ENCODE peak calls at places on chromosomes 4 and X, in seven cellular contexts. I is NCI-H345; Y is GM12865; Z is stimulated activated naive CD4-positive, alpha-beta T cell; C is stimulated activated CD4-positive, alpha-beta T cell treated with anti-CD3 and anti-CD28 coated beads, Interleukin-4, amount 100 ng/mL, for 4 hours; H is NCI-H1436; W is CD8-positive, alpha-beta memory T cell. D is an unnamed sample.

GRCh38 chrX:10173331-10173900 is 16.6 kb downstream of the CLCN4 start:
- DNase-seq in H (peak; percentile 21), I (no peak), Z (no peak), Y (no peak), W (no peak), C (no peak), D (no peak)

GRCh38 chr4:73801692-73802091 is 34.8 kb upstream of the CXCL6 start:
- DNase-seq in W (no peak), C (no peak), I (no peak), Z (no peak), H (no peak), Y (no peak), D (no peak)

GRCh38 chrX:2584216-2584615 is 83.4 kb upstream of the DHRSX start:
- DNase-seq in I (no peak), Z (no peak), C (no peak), Y (no peak), W (no peak), H (no peak), D (peak; percentile 53)

GRCh38 chrX:30317308-30317707 is 8.1 kb upstream of the NR0B1 start:
- DNase-seq in Y (no peak), W (no peak), H (no peak), I (no peak), Z (no peak), C (no peak), D (no peak)

GRCh38 chr4:39054497-39054896 is 7.5 kb upstream of the KLHL5 start:
- DNase-seq in H (peak; percentile 16), W (no peak), Y (no peak), Z (no peak), C (no peak), I (no peak), D (no peak)

GRCh38 chr4:68271851-68272756 is 26.6 kb upstream of the TMPRSS11B start:
- DNase-seq in Z (no peak), I (peak; percentile 10), Y (peak; percentile 63), W (peak; percentile 37), H (peak; percentile 33), C (no peak), D (peak; percentile 45)

GRCh38 chr4:174241162-174241561 is 42.3 kb downstream of the FBXO8 start:
- DNase-seq in C (no peak), Z (no peak), Y (no peak), I (no peak), W (no peak), H (no peak), D (no peak)

GRCh38 chr4:57378766-57379165 is 268.6 kb upstream of the IGFBP7 start:
- DNase-seq in H (no peak), W (no peak), I (no peak), C (no peak), Y (no peak), Z (no peak), D (no peak)

GRCh38 chr4:74805601-74806000 is 11.3 kb upstream of the BTC start:
- DNase-seq in Y (no peak), Z (no peak), I (no peak), H (no peak), W (no peak), C (no peak), D (no peak)

GRCh38 chr4:65450899-65451298 is 219.4 kb downstream of the EPHA5 start:
- DNase-seq in W (no peak), Y (no peak), Z (no peak), C (no peak), I (no peak), H (peak; percentile 0), D (no peak)

GRCh38 chrX:154002215-154002719 is 17.4 kb downstream of the IRAK1 start:
- DNase-seq in Y (peak; percentile 84), I (peak; percentile 9), H (peak; percentile 89), C (peak; percentile 42), Z (no peak), W (no peak), D (peak; percentile 39)

GRCh38 chrX:12240491-12240890 is 102.2 kb downstream of the FRMPD4 start:
- DNase-seq in W (no peak), I (no peak), Y (no peak), C (no peak), Z (no peak), H (no peak), D (no peak)

GRCh38 chr4:155694100-155694785 is 27.6 kb downstream of the GUCY1A1 start:
- DNase-seq in W (no peak), H (no peak), I (no peak), Y (no peak), C (no peak), Z (no peak), D (no peak)

GRCh38 chr4:112885897-112886296 is 163.6 kb upstream of the ANK2 start:
- DNase-seq in I (no peak), Z (no peak), H (no peak), W (no peak), Y (no peak), C (no peak), D (no peak)

GRCh38 chr4:2837904-2838496 is 5.6 kb upstream of the ADD1 start:
- DNase-seq in I (no peak), C (peak; percentile 65), H (no peak), Z (peak; percentile 67), W (peak; percentile 78), Y (peak; percentile 47), D (no peak)

GRCh38 chr4:98657531-98658286 is 702 bp downstream of the TSPAN5 start:
- DNase-seq in Y (no peak), Z (peak; percentile 19), C (peak; percentile 23), H (no peak), I (peak; percentile 55), W (peak; percentile 58), D (peak; percentile 36)

GRCh38 chr4:29852537-29852936 is 867.6 kb upstream of the PCDH7 start:
- DNase-seq in Z (no peak), W (no peak), Y (no peak), H (no peak), C (no peak), I (peak; percentile 90), D (no peak)

GRCh38 chr4:163344147-163345050 is 707 bp downstream of the NPY5R start:
- DNase-seq in Z (no peak), I (no peak), H (no peak), C (no peak), W (no peak), Y (no peak), D (no peak)

GRCh38 chrX:131388293-131388692 is 99.2 kb upstream of the IGSF1 start:
- DNase-seq in H (no peak), Y (no peak), C (no peak), W (no peak), I (no peak), Z (no peak), D (no peak)

GRCh38 chr4:169263791-169264392 is 6.9 kb downstream of the SH3RF1 start:
- DNase-seq in W (no peak), I (no peak), Z (no peak), Y (no peak), C (no peak), H (no peak), D (no peak)

GRCh38 chrX:12955882-12956703 is 18.8 kb upstream of the TMSB4X start:
- DNase-seq in H (no peak), Y (peak; percentile 82), C (peak; percentile 53), I (no peak), W (peak; percentile 73), Z (peak; percentile 58), D (no peak)

GRCh38 chr4:168784786-168785461 is 225.1 kb downstream of the CBR4 start:
- DNase-seq in I (no peak), H (no peak), C (no peak), Z (no peak), W (no peak), Y (no peak), D (no peak)

GRCh38 chr4:3255611-3256186 is 6.7 kb downstream of the MSANTD1 start:
- DNase-seq in I (no peak), Y (no peak), W (no peak), C (no peak), H (no peak), Z (no peak), D (no peak)

GRCh38 chr4:38740303-38740702 is 42.5 kb downstream of the TLR10 start:
- DNase-seq in H (no peak), W (no peak), C (no peak), Z (no peak), Y (no peak), I (no peak), D (no peak)

GRCh38 chrX:46673596-46673995 is 85.3 kb downstream of the SLC9A7 start:
- DNase-seq in I (no peak), Z (no peak), H (no peak), Y (no peak), C (no peak), W (no peak), D (no peak)

GRCh38 chrX:102712967-102713677 is 874 bp downstream of the GPRASP2 start:
- DNase-seq in C (no peak), I (peak; percentile 51), W (peak; percentile 25), Z (peak; percentile 8), Y (no peak), H (peak; percentile 57), D (no peak)

GRCh38 chr4:80271806-80272205 is 5.3 kb downstream of the FGF5 start:
- DNase-seq in C (no peak), W (no peak), Z (no peak), I (no peak), H (no peak), Y (no peak), D (no peak)